ENCODE peak calls at places on chromosomes 16 and 17, in nine cellular contexts. One of them, this sample, is unnamed.

GRCh38 chr17:73189417-73190099 is 3.3 kb upstream of the COG1 start:
- DNase-seq in breast epithelium: no peak
- DNase-seq in CD8-positive, alpha-beta T cell: no peak
- DNase-seq in GM23338: peak; percentile 68
- DNase-seq in H9: peak; percentile 87
- DNase-seq in body of pancreas: no peak
- DNase-seq in HL-60: no peak
- DNase-seq in mesendoderm: peak; percentile 94
- DNase-seq in thoracic aorta: no peak
- DNase-seq in this sample: no peak

GRCh38 chr17:6713130-6713917 is at the start of gene SLC13A5:
- DNase-seq in thoracic aorta: no peak
- DNase-seq in H9: peak; percentile 94
- DNase-seq in GM23338: peak; percentile 91
- DNase-seq in mesendoderm: peak; percentile 89
- DNase-seq in breast epithelium: no peak
- DNase-seq in HL-60: no peak
- DNase-seq in CD8-positive, alpha-beta T cell: no peak
- DNase-seq in body of pancreas: no peak
- DNase-seq in this sample: no peak

GRCh38 chr17:29726721-29727252 is 104.1 kb upstream of the CORO6 start:
- DNase-seq in mesendoderm: peak; percentile 59
- DNase-seq in H9: no peak
- DNase-seq in breast epithelium: no peak
- DNase-seq in GM23338: no peak
- DNase-seq in thoracic aorta: no peak
- DNase-seq in CD8-positive, alpha-beta T cell: no peak
- DNase-seq in HL-60: peak; percentile 51
- DNase-seq in body of pancreas: no peak
- DNase-seq in this sample: no peak

GRCh38 chr17:17440938-17441730 is 35.7 kb upstream of the MED9 start:
- DNase-seq in GM23338: no peak
- DNase-seq in CD8-positive, alpha-beta T cell: no peak
- DNase-seq in body of pancreas: no peak
- DNase-seq in mesendoderm: no peak
- DNase-seq in breast epithelium: no peak
- DNase-seq in H9: no peak
- DNase-seq in HL-60: no peak
- DNase-seq in thoracic aorta: no peak
- DNase-seq in this sample: no peak

GRCh38 chr17:38584350-38584925 is 21.3 kb downstream of the SRCIN1 start:
- DNase-seq in breast epithelium: peak; percentile 85
- DNase-seq in HL-60: no peak
- DNase-seq in body of pancreas: peak; percentile 72
- DNase-seq in thoracic aorta: no peak
- DNase-seq in H9: peak; percentile 89
- DNase-seq in GM23338: peak; percentile 75
- DNase-seq in mesendoderm: peak; percentile 85
- DNase-seq in CD8-positive, alpha-beta T cell: peak; percentile 30
- DNase-seq in this sample: no peak

GRCh38 chr17:79280822-79281572 is 206.4 kb downstream of the ENGASE start:
- DNase-seq in CD8-positive, alpha-beta T cell: no peak
- DNase-seq in breast epithelium: no peak
- DNase-seq in GM23338: no peak
- DNase-seq in mesendoderm: no peak
- DNase-seq in H9: no peak
- DNase-seq in HL-60: no peak
- DNase-seq in body of pancreas: no peak
- DNase-seq in thoracic aorta: no peak
- DNase-seq in this sample: no peak

GRCh38 chr16:50692999-50693781 is at the start of gene NOD2:
- DNase-seq in H9: peak; percentile 53
- DNase-seq in HL-60: no peak
- DNase-seq in CD8-positive, alpha-beta T cell: no peak
- DNase-seq in body of pancreas: no peak
- DNase-seq in mesendoderm: peak; percentile 18
- DNase-seq in thoracic aorta: no peak
- DNase-seq in breast epithelium: no peak
- DNase-seq in GM23338: peak; percentile 68
- DNase-seq in this sample: no peak

GRCh38 chr17:16486373-16487250 is 5.4 kb downstream of the LRRC75A start:
- DNase-seq in H9: peak; percentile 82
- DNase-seq in CD8-positive, alpha-beta T cell: no peak
- DNase-seq in thoracic aorta: peak; percentile 39
- DNase-seq in body of pancreas: peak; percentile 78
- DNase-seq in HL-60: no peak
- DNase-seq in breast epithelium: peak; percentile 97
- DNase-seq in GM23338: peak; percentile 84
- DNase-seq in mesendoderm: peak; percentile 57
- DNase-seq in this sample: peak; percentile 83

GRCh38 chr17:17510456-17511292 is 14.5 kb upstream of the RASD1 start:
- DNase-seq in GM23338: no peak
- DNase-seq in mesendoderm: no peak
- DNase-seq in body of pancreas: no peak
- DNase-seq in H9: no peak
- DNase-seq in thoracic aorta: no peak
- DNase-seq in breast epithelium: no peak
- DNase-seq in CD8-positive, alpha-beta T cell: no peak
- DNase-seq in HL-60: no peak
- DNase-seq in this sample: no peak

GRCh38 chr17:43482103-43483012 is 1.4 kb upstream of the DHX8 start:
- DNase-seq in CD8-positive, alpha-beta T cell: no peak
- DNase-seq in thoracic aorta: no peak
- DNase-seq in H9: no peak
- DNase-seq in breast epithelium: no peak
- DNase-seq in body of pancreas: no peak
- DNase-seq in mesendoderm: no peak
- DNase-seq in HL-60: no peak
- DNase-seq in GM23338: no peak
- DNase-seq in this sample: no peak

GRCh38 chr17:11245187-11245586 is 4.2 kb downstream of the SHISA6 start:
- DNase-seq in breast epithelium: no peak
- DNase-seq in GM23338: no peak
- DNase-seq in thoracic aorta: no peak
- DNase-seq in body of pancreas: no peak
- DNase-seq in CD8-positive, alpha-beta T cell: no peak
- DNase-seq in HL-60: no peak
- DNase-seq in mesendoderm: no peak
- DNase-seq in H9: no peak
- DNase-seq in this sample: no peak

GRCh38 chr16:11047057-11047456 is 102.7 kb downstream of the CLEC16A start:
- DNase-seq in H9: no peak
- DNase-seq in GM23338: no peak
- DNase-seq in CD8-positive, alpha-beta T cell: no peak
- DNase-seq in breast epithelium: no peak
- DNase-seq in body of pancreas: no peak
- DNase-seq in HL-60: no peak
- DNase-seq in mesendoderm: no peak
- DNase-seq in thoracic aorta: no peak
- DNase-seq in this sample: no peak

GRCh38 chr17:50170662-50171370 is 5.0 kb downstream of the SGCA start:
- DNase-seq in H9: no peak
- DNase-seq in GM23338: no peak
- DNase-seq in mesendoderm: no peak
- DNase-seq in HL-60: no peak
- DNase-seq in thoracic aorta: no peak
- DNase-seq in breast epithelium: no peak
- DNase-seq in CD8-positive, alpha-beta T cell: no peak
- DNase-seq in body of pancreas: no peak
- DNase-seq in this sample: no peak

GRCh38 chr17:51662204-51663056 is 402.1 kb downstream of the UTP18 start:
- DNase-seq in mesendoderm: no peak
- DNase-seq in body of pancreas: no peak
- DNase-seq in GM23338: no peak
- DNase-seq in HL-60: no peak
- DNase-seq in CD8-positive, alpha-beta T cell: no peak
- DNase-seq in breast epithelium: no peak
- DNase-seq in thoracic aorta: no peak
- DNase-seq in H9: no peak
- DNase-seq in this sample: no peak

GRCh38 chr17:17706140-17707060 is 25.1 kb downstream of the RAI1 start:
- DNase-seq in mesendoderm: no peak
- DNase-seq in breast epithelium: no peak
- DNase-seq in body of pancreas: no peak
- DNase-seq in CD8-positive, alpha-beta T cell: no peak
- DNase-seq in HL-60: no peak
- DNase-seq in H9: no peak
- DNase-seq in thoracic aorta: no peak
- DNase-seq in GM23338: no peak
- DNase-seq in this sample: no peak

GRCh38 chr17:77381731-77382130 is 241.0 kb downstream of the SEC14L1 start:
- DNase-seq in mesendoderm: no peak
- DNase-seq in HL-60: no peak
- DNase-seq in GM23338: no peak
- DNase-seq in thoracic aorta: no peak
- DNase-seq in body of pancreas: no peak
- DNase-seq in breast epithelium: no peak
- DNase-seq in H9: no peak
- DNase-seq in CD8-positive, alpha-beta T cell: no peak
- DNase-seq in this sample: no peak

GRCh38 chr17:77383613-77384608 is 243.1 kb downstream of the SEC14L1 start:
- DNase-seq in H9: no peak
- DNase-seq in breast epithelium: no peak
- DNase-seq in CD8-positive, alpha-beta T cell: no peak
- DNase-seq in GM23338: no peak
- DNase-seq in HL-60: no peak
- DNase-seq in mesendoderm: no peak
- DNase-seq in thoracic aorta: no peak
- DNase-seq in body of pancreas: peak; percentile 78
- DNase-seq in this sample: no peak

GRCh38 chr17:77382356-77382911 is 241.7 kb downstream of the SEC14L1 start:
- DNase-seq in CD8-positive, alpha-beta T cell: no peak
- DNase-seq in thoracic aorta: no peak
- DNase-seq in GM23338: no peak
- DNase-seq in breast epithelium: no peak
- DNase-seq in body of pancreas: no peak
- DNase-seq in mesendoderm: peak; percentile 36
- DNase-seq in HL-60: no peak
- DNase-seq in H9: peak; percentile 60
- DNase-seq in this sample: no peak

GRCh38 chr17:77381185-77381700 is 240.5 kb downstream of the SEC14L1 start:
- DNase-seq in CD8-positive, alpha-beta T cell: no peak
- DNase-seq in breast epithelium: no peak
- DNase-seq in H9: no peak
- DNase-seq in GM23338: no peak
- DNase-seq in body of pancreas: no peak
- DNase-seq in thoracic aorta: no peak
- DNase-seq in HL-60: no peak
- DNase-seq in mesendoderm: no peak
- DNase-seq in this sample: no peak

GRCh38 chr17:77382966-77383612 is 242.3 kb downstream of the SEC14L1 start:
- DNase-seq in breast epithelium: no peak
- DNase-seq in H9: no peak
- DNase-seq in thoracic aorta: no peak
- DNase-seq in mesendoderm: peak; percentile 45
- DNase-seq in GM23338: no peak
- DNase-seq in body of pancreas: no peak
- DNase-seq in CD8-positive, alpha-beta T cell: no peak
- DNase-seq in HL-60: no peak
- DNase-seq in this sample: no peak
- H3K27ac ChIP-seq in breast epithelium: peak overlapping the region; percentile 81
- H3K27ac ChIP-seq in H9: no peak overlapping the region
- H3K27ac ChIP-seq in thoracic aorta: peak overlapping the region; percentile 77
- H3K27ac ChIP-seq in mesendoderm: peak overlapping the region; percentile 7
- H3K27ac ChIP-seq in GM23338: peak overlapping the region; percentile 87
- H3K27ac ChIP-seq in body of pancreas: peak overlapping the region; percentile 73
- H3K27ac ChIP-seq in CD8-positive, alpha-beta T cell: no peak overlapping the region
- H3K27ac ChIP-seq in HL-60: no peak overlapping the region
- H3K27ac ChIP-seq in this sample: peak overlapping the region; percentile 33

DNA sequence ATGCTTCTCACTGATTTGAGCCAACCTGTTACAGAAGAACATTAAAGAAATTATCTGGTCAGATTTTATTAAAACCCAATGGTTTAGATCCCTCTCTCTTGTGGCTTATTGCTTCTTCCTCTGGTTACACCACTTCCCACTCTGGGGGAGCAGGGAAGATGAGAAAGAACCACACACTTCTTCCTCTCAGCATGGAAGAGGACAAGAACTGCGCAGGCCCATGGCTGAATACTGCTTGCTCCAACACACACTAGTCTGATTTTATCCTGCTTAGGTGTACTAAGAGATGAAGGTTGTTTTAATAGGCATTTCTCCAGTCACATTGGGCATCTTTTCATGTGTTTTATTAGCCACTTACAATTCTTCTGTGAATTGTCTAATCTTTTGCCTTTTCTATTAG is 27.6 kb downstream of the MAP3K3 start:
- DNase-seq in thoracic aorta: no peak
- DNase-seq in mesendoderm: no peak
- DNase-seq in GM23338: no peak
- DNase-seq in breast epithelium: no peak
- DNase-seq in HL-60: no peak
- DNase-seq in body of pancreas: no peak
- DNase-seq in CD8-positive, alpha-beta T cell: no peak
- DNase-seq in H9: no peak
- DNase-seq in this sample: no peak
- H3K27ac ChIP-seq in thoracic aorta: no peak overlapping the region
- H3K27ac ChIP-seq in mesendoderm: no peak overlapping the region
- H3K27ac ChIP-seq in GM23338: no peak overlapping the region
- H3K27ac ChIP-seq in breast epithelium: no peak overlapping the region
- H3K27ac ChIP-seq in HL-60: no peak overlapping the region
- H3K27ac ChIP-seq in body of pancreas: no peak overlapping the region
- H3K27ac ChIP-seq in CD8-positive, alpha-beta T cell: no peak overlapping the region
- H3K27ac ChIP-seq in H9: no peak overlapping the region
- H3K27ac ChIP-seq in this sample: no peak overlapping the region

DNA sequence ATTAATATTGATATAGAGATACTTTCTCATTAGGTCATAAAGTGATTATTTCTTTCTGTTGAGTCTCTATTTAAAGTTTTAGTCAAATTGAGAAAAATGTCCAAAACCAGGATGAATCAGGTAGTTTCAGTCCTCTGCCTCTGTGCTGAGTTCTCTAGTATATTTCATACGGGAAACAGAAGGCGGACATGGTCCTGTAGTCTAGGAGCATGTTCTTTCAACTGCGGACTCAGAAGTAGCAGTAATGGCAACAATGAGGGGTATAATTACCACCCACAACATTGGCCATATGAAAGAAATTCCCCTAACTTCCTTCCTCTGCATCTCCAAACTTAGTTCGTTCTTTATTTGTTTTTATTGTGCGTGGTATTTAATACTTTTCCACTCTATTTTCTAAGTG is 50.1 kb downstream of the TBX4 start:
- DNase-seq in HL-60: no peak
- DNase-seq in GM23338: no peak
- DNase-seq in thoracic aorta: no peak
- DNase-seq in CD8-positive, alpha-beta T cell: no peak
- DNase-seq in H9: no peak
- DNase-seq in mesendoderm: no peak
- DNase-seq in breast epithelium: no peak
- DNase-seq in body of pancreas: no peak
- DNase-seq in this sample: no peak
- H3K27ac ChIP-seq in HL-60: no peak overlapping the region
- H3K27ac ChIP-seq in GM23338: no peak overlapping the region
- H3K27ac ChIP-seq in thoracic aorta: no peak overlapping the region
- H3K27ac ChIP-seq in CD8-positive, alpha-beta T cell: no peak overlapping the region
- H3K27ac ChIP-seq in H9: no peak overlapping the region
- H3K27ac ChIP-seq in mesendoderm: no peak overlapping the region
- H3K27ac ChIP-seq in breast epithelium: no peak overlapping the region
- H3K27ac ChIP-seq in body of pancreas: no peak overlapping the region
- H3K27ac ChIP-seq in this sample: no peak overlapping the region

DNA sequence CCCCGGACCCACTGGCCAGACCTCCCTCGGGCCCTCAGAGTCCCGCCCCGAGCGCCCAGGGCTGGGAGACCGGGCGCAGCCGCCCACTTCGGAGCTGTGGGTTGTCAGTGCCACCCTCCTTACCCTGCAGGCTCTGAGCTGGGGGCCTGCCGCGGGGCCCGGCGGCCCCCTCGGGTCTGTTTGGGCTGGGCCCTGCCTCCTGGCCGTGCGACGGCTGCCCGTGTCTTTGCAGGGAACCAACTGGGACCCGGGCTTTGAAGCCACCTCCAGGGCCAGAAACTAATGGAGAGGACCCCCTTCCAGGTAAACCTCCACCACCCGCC is 443 bp downstream of the TEDC2 start:
- DNase-seq in body of pancreas: no peak
- DNase-seq in HL-60: no peak
- DNase-seq in GM23338: no peak
- DNase-seq in mesendoderm: no peak
- DNase-seq in thoracic aorta: no peak
- DNase-seq in H9: no peak
- DNase-seq in CD8-positive, alpha-beta T cell: no peak
- DNase-seq in breast epithelium: no peak
- DNase-seq in this sample: no peak
- H3K27ac ChIP-seq in body of pancreas: no peak overlapping the region
- H3K27ac ChIP-seq in HL-60: no peak overlapping the region
- H3K27ac ChIP-seq in GM23338: peak overlapping the region; percentile 45
- H3K27ac ChIP-seq in mesendoderm: peak overlapping the region; percentile 74
- H3K27ac ChIP-seq in thoracic aorta: no peak overlapping the region
- H3K27ac ChIP-seq in H9: no peak overlapping the region
- H3K27ac ChIP-seq in CD8-positive, alpha-beta T cell: no peak overlapping the region
- H3K27ac ChIP-seq in breast epithelium: no peak overlapping the region
- H3K27ac ChIP-seq in this sample: no peak overlapping the region

This sample was measured in ascending aorta.